ENCODE peak calls at places on chromosome 1, in five cellular contexts. J is left ventricle myocardium superior; D is GM12865; H is epithelial cell of esophagus; L is CD8-positive, alpha-beta memory T cell. U is an unnamed sample.

GRCh38 chr1:172653015-172653709 is 5.7 kb upstream of the FASLG start:
- DNase-seq in J (no peak), H (peak), D (no peak), L (no peak), U (no peak)

GRCh38 chr1:110198746-110199145 is 11.4 kb upstream of the KCNC4 start:
- DNase-seq in D (no peak), J (no peak), H (no peak), L (no peak), U (no peak)

GRCh38 chr1:67760030-67760821 is 73.0 kb downstream of the GNG12 start:
- DNase-seq in J (peak), L (peak), H (peak), D (peak), U (peak)

GRCh38 chr1:65027699-65028358 is 61.5 kb upstream of the JAK1 start:
- DNase-seq in L (no peak), H (peak), D (no peak), J (peak), U (no peak)

GRCh38 chr1:151919246-151919645 is 9.9 kb upstream of the THEM4 start:
- DNase-seq in L (no peak), D (peak), H (no peak), J (no peak), U (no peak)

GRCh38 chr1:72230746-72231145 is 51.6 kb downstream of the NEGR1 start:
- DNase-seq in L (no peak), H (peak), D (no peak), J (no peak), U (no peak)

GRCh38 chr1:83931658-83932253 is 67.2 kb downstream of the TTLL7 start:
- DNase-seq in D (peak), J (no peak), H (peak), L (no peak), U (peak)

GRCh38 chr1:20775700-20776099 is 11.4 kb downstream of the HP1BP3 start:
- DNase-seq in L (no peak), J (no peak), H (no peak), D (no peak), U (no peak)

GRCh38 chr1:232227171-232227740 is 402.7 kb downstream of the SIPA1L2 start:
- DNase-seq in J (no peak), D (no peak), L (no peak), H (no peak), U (no peak)

GRCh38 chr1:213976665-213977485 is 10.9 kb upstream of the PROX1 start:
- DNase-seq in D (no peak), H (no peak), L (no peak), J (no peak), U (no peak)

U was measured in naive thymus-derived CD8-positive, alpha-beta T cell.